ENCODE peak calls at places on chromosomes 4 and X, in seven cellular contexts. A is omental fat pad, M is fibroblast of the conjunctiva, T is GM10248, E is iris pigment epithelial cell, H is GM23248, K is brain microvascular endothelial cell. R is an unnamed sample.

GRCh38 chr4:151228196-151229119 is 48.5 kb upstream of the PRSS48 start:
- DNase-seq in A (no peak), M (peak; percentile 56), T (no peak), E (peak; percentile 67), H (peak; percentile 25), K (peak; percentile 35), R (peak; percentile 19)

GRCh38 chr4:7978489-7978888 is 38.8 kb upstream of the AFAP1 start:
- DNase-seq in A (no peak), M (no peak), T (no peak), E (no peak), H (no peak), K (no peak), R (no peak)

GRCh38 chrX:150409486-150409885 is 46.4 kb downstream of the MAMLD1 start:
- DNase-seq in A (no peak), M (no peak), T (no peak), E (no peak), H (no peak), K (no peak), R (no peak)

GRCh38 chr4:166941629-166942028 is 292.7 kb downstream of the SPOCK3 start:
- DNase-seq in A (no peak), M (no peak), T (no peak), E (peak; percentile 20), H (no peak), K (no peak), R (no peak)

GRCh38 chr4:54587107-54587506 is 70.7 kb upstream of the KIT start:
- DNase-seq in A (no peak), M (no peak), T (no peak), E (no peak), H (no peak), K (no peak), R (no peak)

GRCh38 chr4:145435646-145436045 is 46.0 kb upstream of the SMAD1 start:
- DNase-seq in A (no peak), M (no peak), T (no peak), E (no peak), H (no peak), K (no peak), R (no peak)

GRCh38 chrX:47802589-47802988 is 34.1 kb upstream of the ZNF81 start:
- DNase-seq in A (no peak), M (no peak), T (no peak), E (peak; percentile 16), H (peak; percentile 29), K (no peak), R (no peak)

GRCh38 chr4:158068063-158068462 is 104.8 kb downstream of the GASK1B start:
- DNase-seq in A (no peak), M (no peak), T (no peak), E (peak; percentile 62), H (peak; percentile 23), K (no peak), R (no peak)

GRCh38 chr4:46886711-46887110 is 22.3 kb downstream of the COX7B2 start:
- DNase-seq in A (no peak), M (no peak), T (no peak), E (peak; percentile 12), H (peak; percentile 20), K (peak; percentile 29), R (peak; percentile 1)

GRCh38 chr4:74006009-74006476 is 7.6 kb upstream of the CXCL5 start:
- DNase-seq in A (no peak), M (peak; percentile 28), T (no peak), E (peak; percentile 73), H (peak; percentile 80), K (no peak), R (peak; percentile 72)

GRCh38 chr4:140427104-140427918 is at the start of gene CLGN:
- DNase-seq in A (no peak), M (peak; percentile 23), T (peak; percentile 73), E (peak; percentile 54), H (peak; percentile 71), K (peak; percentile 22), R (peak; percentile 9)

GRCh38 chrX:29662759-29663503 is 552.4 kb upstream of the MAGEB2 start:
- DNase-seq in A (no peak), M (peak; percentile 54), T (no peak), E (peak; percentile 98), H (peak; percentile 92), K (peak; percentile 91), R (peak; percentile 68)

GRCh38 chr4:38568768-38569167 is 95.2 kb upstream of the KLF3 start:
- DNase-seq in A (no peak), M (no peak), T (no peak), E (no peak), H (no peak), K (no peak), R (no peak)

GRCh38 chrX:136266828-136267227 is 15.6 kb upstream of the MAP7D3 start:
- DNase-seq in A (no peak), M (no peak), T (no peak), E (no peak), H (no peak), K (no peak), R (no peak)

GRCh38 chrX:8091526-8091925 is 79.5 kb downstream of the VCX2 start:
- DNase-seq in A (no peak), M (no peak), T (no peak), E (no peak), H (no peak), K (no peak), R (no peak)

GRCh38 chrX:13891367-13892146 is 74.7 kb upstream of the GPM6B start:
- DNase-seq in A (no peak), M (no peak), T (no peak), E (no peak), H (peak; percentile 5), K (no peak), R (no peak)

R was measured in stromal cell of bone marrow.